ENCODE peak calls at places on chromosomes 7 and 10, in five cellular contexts. M is H1, E is H9, Z is mesenchymal stem cell, A is trophoblast cell. B is an unnamed sample.

GRCh38 chr7:120709931-120710330 is 148.0 kb downstream of the TSPAN12 start:
- DNase-seq in E (no peak), Z (peak), A (no peak), M (no peak), B (no peak)

GRCh38 chr10:124229516-124230051 is 136.2 kb upstream of the CHST15 start:
- DNase-seq in Z (no peak), M (no peak), A (no peak), E (no peak), B (no peak)

GRCh38 chr10:116634126-116634975 is 13.6 kb downstream of the PNLIPRP2 start:
- DNase-seq in E (no peak), A (no peak), M (no peak), Z (no peak), B (no peak)

GRCh38 chr7:8442814-8443304 is 9.4 kb downstream of the NXPH1 start:
- DNase-seq in Z (peak), M (no peak), E (peak), A (peak), B (peak)

GRCh38 chr7:129613016-129613337 is 1.5 kb downstream of the NRF1 start:
- DNase-seq in M (no peak), A (no peak), E (no peak), Z (no peak), B (no peak)

GRCh38 chr7:36021917-36022550 is 131.0 kb upstream of the EEPD1 start:
- DNase-seq in E (no peak), M (no peak), A (no peak), Z (no peak), B (no peak)

GRCh38 chr7:37571806-37572205 is 111.8 kb upstream of the GPR141 start:
- DNase-seq in Z (no peak), E (no peak), A (no peak), M (no peak), B (no peak)

GRCh38 chr10:90051474-90051873 is 350.1 kb downstream of the KIF20B start:
- DNase-seq in E (no peak), A (no peak), Z (no peak), M (no peak), B (no peak)

GRCh38 chr7:2621948-2622640 is 9.7 kb upstream of the TTYH3 start:
- DNase-seq in Z (peak), E (peak), M (no peak), A (no peak), B (no peak)

GRCh38 chr10:69541463-69541862 is 31.8 kb downstream of the NEUROG3 start:
- DNase-seq in M (no peak), E (no peak), A (no peak), Z (no peak), B (no peak)

GRCh38 chr10:113665806-113666354 is 2.0 kb upstream of the NRAP start:
- DNase-seq in E (no peak), Z (peak), M (no peak), A (peak), B (no peak)

GRCh38 chr10:123160311-123160980 is 6.2 kb downstream of the BUB3 start:
- DNase-seq in Z (no peak), E (no peak), A (no peak), M (no peak), B (no peak)

GRCh38 chr7:94183289-94183749 is 179.2 kb upstream of the BET1 start:
- DNase-seq in A (peak), E (no peak), Z (peak), M (peak), B (peak)

GRCh38 chr10:116170815-116171250 is 102.2 kb downstream of the GFRA1 start:
- DNase-seq in M (no peak), Z (peak), A (no peak), E (no peak), B (peak)

GRCh38 chr10:78911533-78912340 is 157.0 kb upstream of the ZMIZ1 start:
- DNase-seq in M (no peak), A (no peak), Z (no peak), E (no peak), B (no peak)

GRCh38 chr7:129502708-129503685 is 666 bp downstream of the SMKR1 start:
- DNase-seq in M (no peak), E (peak), Z (peak), A (no peak), B (peak)

GRCh38 chr7:66039094-66039493 is 36.5 kb upstream of the ASL start:
- DNase-seq in A (no peak), E (no peak), Z (no peak), M (no peak), B (no peak)

GRCh38 chr7:66047426-66047825 is 28.2 kb upstream of the ASL start:
- DNase-seq in E (no peak), A (no peak), Z (peak), M (no peak), B (no peak)

GRCh38 chr7:66043681-66044497 is 31.7 kb upstream of the ASL start:
- DNase-seq in Z (peak), E (peak), M (no peak), A (peak), B (no peak)
- H2AFZ ChIP-seq in Z (peak), E (no peak), M (peak), A (no peak), B (peak)

GRCh38 chr7:127983804-127984332 is 47.4 kb downstream of the LRRC4 start:
- DNase-seq in M (no peak), Z (peak), E (no peak), A (peak), B (no peak)
- H2BK12ac ChIP-seq in M (no peak), Z (no peak), E (no peak), A (no peak), B (no peak)

DNA sequence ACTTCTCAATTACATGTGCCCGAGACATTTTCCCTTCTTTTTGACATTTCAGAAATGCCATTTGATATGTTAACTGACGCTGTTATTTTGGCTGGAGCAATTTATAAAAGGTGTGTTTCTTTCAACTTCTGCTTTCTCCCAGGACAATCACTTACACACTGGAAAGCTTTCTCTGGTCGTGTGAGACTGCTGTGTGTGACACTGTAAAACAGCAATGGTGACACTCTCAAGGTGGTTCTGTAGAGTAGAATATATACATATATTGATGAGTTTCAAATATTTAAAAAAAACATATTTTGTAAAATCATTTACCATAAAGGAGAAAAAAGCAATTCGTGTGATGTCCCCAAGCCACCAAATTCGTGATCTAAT is 108.1 kb upstream of the KLF6 start:
- DNase-seq in M (no peak), Z (no peak), E (no peak), A (no peak), B (no peak)
- H2AK5ac ChIP-seq in M (no peak), Z (peak), E (no peak), A (peak), B (no peak)

GRCh38 chr10:92839191-92840085 is 8.9 kb upstream of the EXOC6 start:
- DNase-seq in M (no peak), A (peak), E (peak), Z (no peak), B (no peak)
- H2AFZ ChIP-seq in M (peak), A (no peak), E (no peak), Z (no peak), B (peak)

DNA sequence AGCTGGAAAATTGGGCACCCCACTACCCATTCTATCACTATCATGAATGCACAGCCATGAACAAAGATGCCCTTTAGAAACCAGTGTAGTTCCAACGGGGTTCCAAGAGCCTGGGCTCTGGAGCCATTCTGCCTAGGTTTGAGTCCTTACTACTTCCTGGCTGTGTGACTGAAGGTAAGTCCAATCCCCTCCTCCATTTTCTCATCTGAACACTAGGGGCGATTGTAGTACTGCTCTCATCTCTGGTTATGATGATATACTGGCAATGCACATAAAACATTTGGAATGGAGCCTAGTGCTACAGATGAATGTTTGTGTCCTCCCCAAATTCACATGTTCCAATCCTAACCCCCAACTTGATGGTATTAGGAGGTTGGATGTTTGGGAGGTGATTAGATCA is 28.1 kb upstream of the CDH23 start:
- DNase-seq in Z (no peak), E (no peak), A (no peak), M (no peak), B (no peak)
- H2BK12ac ChIP-seq in Z (no peak), E (no peak), A (no peak), M (no peak), B (no peak)

GRCh38 chr10:77387247-77387646 is 250.4 kb downstream of the KCNMA1 start:
- DNase-seq in M (no peak), E (no peak), A (no peak), Z (no peak), B (no peak)
- H2AK5ac ChIP-seq in M (no peak), E (no peak), A (no peak), Z (peak), B (no peak)

DNA sequence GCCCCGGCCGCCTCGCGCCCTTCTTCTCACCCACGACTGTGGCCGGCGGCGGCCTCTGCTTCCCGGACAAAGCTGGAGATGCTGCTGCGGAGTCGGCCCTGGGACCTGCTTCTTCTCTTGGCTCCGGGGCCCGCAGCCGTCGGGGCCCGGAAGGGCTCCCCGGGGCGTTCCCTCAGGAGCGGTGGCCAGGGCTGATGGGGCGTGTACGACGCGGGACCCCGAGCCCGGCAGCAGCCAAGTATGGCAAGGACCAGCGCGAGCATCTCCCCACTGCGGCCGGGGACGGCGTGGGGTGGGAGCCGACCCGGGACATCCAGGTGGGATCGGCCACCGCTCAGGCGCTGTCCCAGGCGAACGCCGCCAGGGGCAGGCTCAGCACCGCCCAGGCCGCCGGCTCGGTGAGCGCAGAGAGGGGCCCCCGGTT is 27.6 kb upstream of the BMS1 start:
- DNase-seq in M (no peak), E (peak), Z (no peak), A (no peak), B (no peak)
- H2AFZ ChIP-seq in M (no peak), E (no peak), Z (no peak), A (no peak), B (peak)